ENCODE peak calls at places on chromosomes 4 and X, in eight cellular contexts. One of them, this sample, is unnamed.
A peak's percentile ranks its signal among the peaks of the same experiment; 100 is the strongest.

GRCh38 chr4:48698029-48698901 is 81.8 kb downstream of the FRYL start:
- DNase-seq in K562: peak; percentile 85
- DNase-seq in dorsolateral prefrontal cortex: no peak
- DNase-seq in stomach: peak; percentile 69
- DNase-seq in testis: peak; percentile 79
- DNase-seq in cardiac muscle cell: peak; percentile 28
- DNase-seq in suprapubic skin: no peak
- DNase-seq in epithelial cell of esophagus: peak; percentile 98
- DNase-seq in this sample: no peak

GRCh38 chrX:95218964-95219363 is 1465.7 kb upstream of the DIAPH2 start:
- DNase-seq in cardiac muscle cell: no peak
- DNase-seq in K562: no peak
- DNase-seq in stomach: no peak
- DNase-seq in dorsolateral prefrontal cortex: no peak
- DNase-seq in epithelial cell of esophagus: no peak
- DNase-seq in testis: no peak
- DNase-seq in suprapubic skin: no peak
- DNase-seq in this sample: no peak

GRCh38 chrX:137430984-137431475 is 134.9 kb upstream of the ZIC3 start:
- DNase-seq in testis: no peak
- DNase-seq in cardiac muscle cell: no peak
- DNase-seq in stomach: no peak
- DNase-seq in dorsolateral prefrontal cortex: no peak
- DNase-seq in K562: no peak
- DNase-seq in epithelial cell of esophagus: no peak
- DNase-seq in suprapubic skin: no peak
- DNase-seq in this sample: no peak

GRCh38 chrX:140815868-140816267 is 106.3 kb downstream of the LINC00632 start:
- DNase-seq in suprapubic skin: no peak
- DNase-seq in epithelial cell of esophagus: peak; percentile 41
- DNase-seq in K562: no peak
- DNase-seq in dorsolateral prefrontal cortex: no peak
- DNase-seq in testis: peak; percentile 15
- DNase-seq in stomach: no peak
- DNase-seq in cardiac muscle cell: no peak
- DNase-seq in this sample: peak; percentile 87

GRCh38 chrX:112424166-112424565 is 255.6 kb downstream of the LHFPL1 start:
- DNase-seq in dorsolateral prefrontal cortex: no peak
- DNase-seq in cardiac muscle cell: no peak
- DNase-seq in stomach: no peak
- DNase-seq in testis: no peak
- DNase-seq in suprapubic skin: no peak
- DNase-seq in epithelial cell of esophagus: no peak
- DNase-seq in K562: no peak
- DNase-seq in this sample: no peak

GRCh38 chr4:74338792-74339333 is 26.1 kb upstream of the EREG start:
- DNase-seq in suprapubic skin: no peak
- DNase-seq in cardiac muscle cell: no peak
- DNase-seq in dorsolateral prefrontal cortex: no peak
- DNase-seq in testis: no peak
- DNase-seq in epithelial cell of esophagus: no peak
- DNase-seq in stomach: no peak
- DNase-seq in K562: no peak
- DNase-seq in this sample: no peak

GRCh38 chrX:2828404-2829065 is at the start of gene GYG2:
- DNase-seq in testis: no peak
- DNase-seq in cardiac muscle cell: peak; percentile 83
- DNase-seq in suprapubic skin: no peak
- DNase-seq in stomach: peak; percentile 57
- DNase-seq in epithelial cell of esophagus: no peak
- DNase-seq in K562: peak; percentile 33
- DNase-seq in dorsolateral prefrontal cortex: no peak
- DNase-seq in this sample: no peak

GRCh38 chr4:40662962-40663604 is 33.4 kb upstream of the RBM47 start:
- DNase-seq in testis: no peak
- DNase-seq in stomach: no peak
- DNase-seq in dorsolateral prefrontal cortex: no peak
- DNase-seq in K562: no peak
- DNase-seq in epithelial cell of esophagus: peak; percentile 94
- DNase-seq in cardiac muscle cell: no peak
- DNase-seq in suprapubic skin: no peak
- DNase-seq in this sample: no peak

GRCh38 chr4:69383281-69383680 is 103.0 kb downstream of the UGT2B28 start:
- DNase-seq in K562: no peak
- DNase-seq in cardiac muscle cell: no peak
- DNase-seq in stomach: no peak
- DNase-seq in dorsolateral prefrontal cortex: no peak
- DNase-seq in epithelial cell of esophagus: no peak
- DNase-seq in suprapubic skin: no peak
- DNase-seq in testis: no peak
- DNase-seq in this sample: no peak

GRCh38 chr4:82517043-82517442 is 44.7 kb downstream of the TMEM150C start:
- DNase-seq in stomach: no peak
- DNase-seq in epithelial cell of esophagus: peak; percentile 36
- DNase-seq in testis: no peak
- DNase-seq in K562: no peak
- DNase-seq in suprapubic skin: no peak
- DNase-seq in dorsolateral prefrontal cortex: no peak
- DNase-seq in cardiac muscle cell: no peak
- DNase-seq in this sample: no peak

GRCh38 chr4:48033825-48034413 is 17.3 kb downstream of the NIPAL1 start:
- DNase-seq in cardiac muscle cell: no peak
- DNase-seq in dorsolateral prefrontal cortex: no peak
- DNase-seq in epithelial cell of esophagus: peak; percentile 53
- DNase-seq in K562: peak; percentile 38
- DNase-seq in testis: peak; percentile 30
- DNase-seq in suprapubic skin: no peak
- DNase-seq in stomach: peak; percentile 52
- DNase-seq in this sample: peak; percentile 50

GRCh38 chr4:151627491-151627890 is 133.3 kb downstream of the GATB start:
- DNase-seq in stomach: no peak
- DNase-seq in testis: no peak
- DNase-seq in suprapubic skin: no peak
- DNase-seq in cardiac muscle cell: no peak
- DNase-seq in dorsolateral prefrontal cortex: no peak
- DNase-seq in epithelial cell of esophagus: peak; percentile 63
- DNase-seq in K562: no peak
- DNase-seq in this sample: no peak

GRCh38 chr4:152510349-152511147 is 25.3 kb downstream of the FBXW7 start:
- DNase-seq in K562: no peak
- DNase-seq in stomach: no peak
- DNase-seq in dorsolateral prefrontal cortex: no peak
- DNase-seq in suprapubic skin: no peak
- DNase-seq in cardiac muscle cell: no peak
- DNase-seq in epithelial cell of esophagus: no peak
- DNase-seq in testis: no peak
- DNase-seq in this sample: no peak

GRCh38 chrX:6851140-6851539 is 296.4 kb upstream of the STS start:
- DNase-seq in dorsolateral prefrontal cortex: no peak
- DNase-seq in stomach: no peak
- DNase-seq in epithelial cell of esophagus: no peak
- DNase-seq in suprapubic skin: no peak
- DNase-seq in testis: no peak
- DNase-seq in K562: no peak
- DNase-seq in cardiac muscle cell: no peak
- DNase-seq in this sample: no peak

GRCh38 chr4:36054750-36055467 is 189.4 kb downstream of the ARAP2 start:
- DNase-seq in cardiac muscle cell: no peak
- DNase-seq in testis: no peak
- DNase-seq in dorsolateral prefrontal cortex: no peak
- DNase-seq in suprapubic skin: no peak
- DNase-seq in stomach: no peak
- DNase-seq in epithelial cell of esophagus: no peak
- DNase-seq in K562: no peak
- DNase-seq in this sample: no peak

GRCh38 chr4:52172166-52172565 is 121.1 kb downstream of the SPATA18 start:
- DNase-seq in suprapubic skin: no peak
- DNase-seq in cardiac muscle cell: no peak
- DNase-seq in epithelial cell of esophagus: peak; percentile 31
- DNase-seq in dorsolateral prefrontal cortex: no peak
- DNase-seq in testis: peak; percentile 27
- DNase-seq in K562: peak; percentile 3
- DNase-seq in stomach: no peak
- DNase-seq in this sample: no peak

GRCh38 chrX:12237771-12238170 is 99.5 kb downstream of the FRMPD4 start:
- DNase-seq in K562: no peak
- DNase-seq in dorsolateral prefrontal cortex: no peak
- DNase-seq in epithelial cell of esophagus: peak; percentile 2
- DNase-seq in suprapubic skin: no peak
- DNase-seq in stomach: no peak
- DNase-seq in testis: no peak
- DNase-seq in cardiac muscle cell: no peak
- DNase-seq in this sample: no peak

GRCh38 chr4:47128991-47129390 is 97.6 kb downstream of the GABRB1 start:
- DNase-seq in cardiac muscle cell: no peak
- DNase-seq in dorsolateral prefrontal cortex: no peak
- DNase-seq in suprapubic skin: no peak
- DNase-seq in stomach: no peak
- DNase-seq in K562: no peak
- DNase-seq in epithelial cell of esophagus: no peak
- DNase-seq in testis: no peak
- DNase-seq in this sample: no peak

GRCh38 chrX:24241822-24242648 is 71.8 kb downstream of the SUPT20HL2 start:
- DNase-seq in suprapubic skin: no peak
- DNase-seq in testis: no peak
- DNase-seq in epithelial cell of esophagus: peak; percentile 25
- DNase-seq in K562: peak; percentile 51
- DNase-seq in cardiac muscle cell: peak; percentile 60
- DNase-seq in dorsolateral prefrontal cortex: no peak
- DNase-seq in stomach: no peak
- DNase-seq in this sample: peak; percentile 20

GRCh38 chr4:21765810-21766407 is 182.7 kb downstream of the KCNIP4 start:
- DNase-seq in suprapubic skin: no peak
- DNase-seq in K562: peak; percentile 27
- DNase-seq in dorsolateral prefrontal cortex: no peak
- DNase-seq in testis: peak; percentile 60
- DNase-seq in cardiac muscle cell: peak; percentile 72
- DNase-seq in stomach: peak; percentile 34
- DNase-seq in epithelial cell of esophagus: peak; percentile 78
- DNase-seq in this sample: peak; percentile 35

GRCh38 chr4:95546866-95547707 is 1.7 kb downstream of the UNC5C start:
- DNase-seq in epithelial cell of esophagus: no peak
- DNase-seq in suprapubic skin: no peak
- DNase-seq in testis: peak; percentile 53
- DNase-seq in K562: no peak
- DNase-seq in dorsolateral prefrontal cortex: no peak
- DNase-seq in cardiac muscle cell: peak; percentile 43
- DNase-seq in stomach: no peak
- DNase-seq in this sample: no peak
- H3K4me3 ChIP-seq in epithelial cell of esophagus: no peak overlapping the region
- H3K4me3 ChIP-seq in suprapubic skin: peak overlapping the region; percentile 55
- H3K4me3 ChIP-seq in testis: peak overlapping the region; percentile 78
- H3K4me3 ChIP-seq in K562: no peak overlapping the region
- H3K4me3 ChIP-seq in dorsolateral prefrontal cortex: peak overlapping the region; percentile 84
- H3K4me3 ChIP-seq in cardiac muscle cell: peak overlapping the region; percentile 79
- H3K4me3 ChIP-seq in stomach: peak overlapping the region; percentile 72
- H3K4me3 ChIP-seq in this sample: no peak overlapping the region

DNA sequence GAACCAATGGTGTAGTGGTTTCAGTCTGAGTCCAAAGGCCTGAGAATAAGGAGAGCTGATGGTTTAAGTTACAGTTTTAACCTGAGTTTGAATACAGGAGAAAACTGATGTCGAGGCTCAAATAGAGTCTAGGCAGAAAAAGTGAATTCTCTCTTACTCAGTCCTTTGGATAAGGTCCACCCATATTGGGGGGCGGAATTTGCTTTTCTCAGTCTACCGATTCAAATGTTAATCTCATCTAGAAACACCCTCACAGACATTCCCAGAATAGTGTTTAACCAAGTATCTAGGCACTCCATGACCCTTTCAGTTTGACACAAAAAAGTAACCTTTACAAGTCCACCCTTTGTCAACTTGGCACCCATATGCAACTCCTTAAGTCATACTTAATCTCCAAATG is 216.0 kb downstream of the GRID2 start:
- DNase-seq in suprapubic skin: no peak
- DNase-seq in stomach: no peak
- DNase-seq in cardiac muscle cell: no peak
- DNase-seq in testis: no peak
- DNase-seq in epithelial cell of esophagus: no peak
- DNase-seq in K562: no peak
- DNase-seq in dorsolateral prefrontal cortex: no peak
- DNase-seq in this sample: no peak
- H3K4me3 ChIP-seq in suprapubic skin: no peak overlapping the region
- H3K4me3 ChIP-seq in stomach: no peak overlapping the region
- H3K4me3 ChIP-seq in cardiac muscle cell: no peak overlapping the region
- H3K4me3 ChIP-seq in testis: no peak overlapping the region
- H3K4me3 ChIP-seq in epithelial cell of esophagus: no peak overlapping the region
- H3K4me3 ChIP-seq in K562: no peak overlapping the region
- H3K4me3 ChIP-seq in dorsolateral prefrontal cortex: no peak overlapping the region
- H3K4me3 ChIP-seq in this sample: no peak overlapping the region

DNA sequence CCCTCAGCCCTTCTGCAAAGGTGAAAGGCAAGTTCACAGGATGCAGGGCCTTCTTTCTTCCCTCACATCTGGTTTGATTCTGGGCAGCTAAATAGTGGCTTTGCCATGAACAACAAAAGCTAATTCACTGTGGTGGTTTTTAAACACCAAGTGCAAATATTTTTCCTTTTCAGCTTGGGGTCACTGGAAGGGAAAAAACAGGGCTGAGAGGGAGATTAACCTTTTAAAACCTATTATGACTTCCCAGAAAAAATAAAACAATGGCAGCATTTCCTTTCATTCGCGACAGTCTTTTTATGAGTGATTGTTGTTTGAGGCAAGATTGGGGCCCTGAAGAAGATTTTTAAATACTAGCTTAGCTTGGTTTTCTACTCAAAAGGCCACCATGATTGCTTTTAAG is 103.7 kb upstream of the SCML1 start:
- DNase-seq in dorsolateral prefrontal cortex: no peak
- DNase-seq in K562: no peak
- DNase-seq in cardiac muscle cell: no peak
- DNase-seq in epithelial cell of esophagus: no peak
- DNase-seq in testis: no peak
- DNase-seq in stomach: no peak
- DNase-seq in suprapubic skin: no peak
- DNase-seq in this sample: no peak
- H3K4me3 ChIP-seq in dorsolateral prefrontal cortex: no peak overlapping the region
- H3K4me3 ChIP-seq in K562: no peak overlapping the region
- H3K4me3 ChIP-seq in cardiac muscle cell: no peak overlapping the region
- H3K4me3 ChIP-seq in epithelial cell of esophagus: no peak overlapping the region
- H3K4me3 ChIP-seq in testis: no peak overlapping the region
- H3K4me3 ChIP-seq in stomach: no peak overlapping the region
- H3K4me3 ChIP-seq in suprapubic skin: no peak overlapping the region
- H3K4me3 ChIP-seq in this sample: no peak overlapping the region

GRCh38 chr4:86879641-86880040 is 12.6 kb downstream of the C4orf36 start:
- DNase-seq in suprapubic skin: no peak
- DNase-seq in cardiac muscle cell: no peak
- DNase-seq in stomach: no peak
- DNase-seq in dorsolateral prefrontal cortex: no peak
- DNase-seq in K562: no peak
- DNase-seq in epithelial cell of esophagus: no peak
- DNase-seq in testis: no peak
- DNase-seq in this sample: no peak

GRCh38 chr4:86878640-86879039 is 13.6 kb downstream of the C4orf36 start:
- DNase-seq in epithelial cell of esophagus: no peak
- DNase-seq in testis: no peak
- DNase-seq in K562: no peak
- DNase-seq in dorsolateral prefrontal cortex: no peak
- DNase-seq in suprapubic skin: no peak
- DNase-seq in cardiac muscle cell: no peak
- DNase-seq in stomach: no peak
- DNase-seq in this sample: no peak

GRCh38 chr4:86872135-86872534 is 20.1 kb downstream of the C4orf36 start:
- DNase-seq in cardiac muscle cell: no peak
- DNase-seq in K562: no peak
- DNase-seq in stomach: no peak
- DNase-seq in suprapubic skin: no peak
- DNase-seq in testis: no peak
- DNase-seq in dorsolateral prefrontal cortex: no peak
- DNase-seq in epithelial cell of esophagus: peak; percentile 82
- DNase-seq in this sample: no peak

GRCh38 chr4:86876894-86877685 is 15.1 kb downstream of the C4orf36 start:
- DNase-seq in epithelial cell of esophagus: no peak
- DNase-seq in stomach: no peak
- DNase-seq in suprapubic skin: no peak
- DNase-seq in dorsolateral prefrontal cortex: no peak
- DNase-seq in cardiac muscle cell: no peak
- DNase-seq in testis: no peak
- DNase-seq in K562: no peak
- DNase-seq in this sample: no peak
- H3K4me3 ChIP-seq in epithelial cell of esophagus: no peak overlapping the region
- H3K4me3 ChIP-seq in stomach: no peak overlapping the region
- H3K4me3 ChIP-seq in suprapubic skin: no peak overlapping the region
- H3K4me3 ChIP-seq in dorsolateral prefrontal cortex: no peak overlapping the region
- H3K4me3 ChIP-seq in cardiac muscle cell: no peak overlapping the region
- H3K4me3 ChIP-seq in testis: no peak overlapping the region
- H3K4me3 ChIP-seq in K562: no peak overlapping the region
- H3K4me3 ChIP-seq in this sample: no peak overlapping the region